ENCODE peak calls at places on chromosomes 5 and 9, in seven cellular contexts. One of them, this sample, is unnamed.

GRCh38 chr9:130444565-130445221 is at the start of gene ASS1:
- DNase-seq in NB4: peak; percentile 89
- DNase-seq in uterus: peak; percentile 74
- DNase-seq in IMR-90: no peak
- DNase-seq in esophagus squamous epithelium: no peak
- DNase-seq in A549: no peak
- DNase-seq in HCT116: no peak
- DNase-seq in this sample: no peak

GRCh38 chr9:120893585-120893857 is 16.5 kb upstream of the PHF19 start:
- DNase-seq in NB4: no peak
- DNase-seq in uterus: no peak
- DNase-seq in IMR-90: peak; percentile 73
- DNase-seq in esophagus squamous epithelium: no peak
- DNase-seq in A549: no peak
- DNase-seq in HCT116: no peak
- DNase-seq in this sample: no peak

GRCh38 chr5:8376478-8376877 is 507.5 kb downstream of the MTRR start:
- DNase-seq in NB4: no peak
- DNase-seq in uterus: no peak
- DNase-seq in IMR-90: no peak
- DNase-seq in esophagus squamous epithelium: no peak
- DNase-seq in A549: no peak
- DNase-seq in HCT116: no peak
- DNase-seq in this sample: no peak

GRCh38 chr5:141866111-141866510 is 12.1 kb downstream of the PCDH1 start:
- DNase-seq in NB4: no peak
- DNase-seq in uterus: no peak
- DNase-seq in IMR-90: no peak
- DNase-seq in esophagus squamous epithelium: no peak
- DNase-seq in A549: no peak
- DNase-seq in HCT116: peak; percentile 78
- DNase-seq in this sample: peak; percentile 70

GRCh38 chr5:140166911-140167310 is 8.1 kb upstream of the CYSTM1 start:
- DNase-seq in NB4: no peak
- DNase-seq in uterus: no peak
- DNase-seq in IMR-90: no peak
- DNase-seq in esophagus squamous epithelium: no peak
- DNase-seq in A549: no peak
- DNase-seq in HCT116: no peak
- DNase-seq in this sample: no peak

GRCh38 chr9:70411141-70411929 is 3.1 kb downstream of the KLF9 start:
- DNase-seq in NB4: peak; percentile 19
- DNase-seq in uterus: peak; percentile 72
- DNase-seq in IMR-90: peak; percentile 75
- DNase-seq in esophagus squamous epithelium: no peak
- DNase-seq in A549: no peak
- DNase-seq in HCT116: no peak
- DNase-seq in this sample: peak; percentile 79

GRCh38 chr5:159442210-159442850 is 112.0 kb upstream of the IL12B start:
- DNase-seq in NB4: peak; percentile 22
- DNase-seq in uterus: no peak
- DNase-seq in IMR-90: peak; percentile 23
- DNase-seq in esophagus squamous epithelium: no peak
- DNase-seq in A549: no peak
- DNase-seq in HCT116: no peak
- DNase-seq in this sample: no peak

GRCh38 chr5:3778000-3778570 is 182.5 kb downstream of the IRX1 start:
- DNase-seq in NB4: peak; percentile 11
- DNase-seq in uterus: no peak
- DNase-seq in IMR-90: no peak
- DNase-seq in esophagus squamous epithelium: no peak
- DNase-seq in A549: no peak
- DNase-seq in HCT116: no peak
- DNase-seq in this sample: no peak

GRCh38 chr9:129273941-129274709 is 96.1 kb upstream of the IER5L start:
- DNase-seq in NB4: peak; percentile 33
- DNase-seq in uterus: no peak
- DNase-seq in IMR-90: no peak
- DNase-seq in esophagus squamous epithelium: no peak
- DNase-seq in A549: no peak
- DNase-seq in HCT116: no peak
- DNase-seq in this sample: peak; percentile 34

GRCh38 chr5:96661101-96661840 is 905 bp upstream of the CAST start:
- DNase-seq in NB4: peak; percentile 59
- DNase-seq in uterus: peak; percentile 29
- DNase-seq in IMR-90: peak; percentile 61
- DNase-seq in esophagus squamous epithelium: no peak
- DNase-seq in A549: peak; percentile 56
- DNase-seq in HCT116: no peak
- DNase-seq in this sample: peak; percentile 78

GRCh38 chr5:44387391-44387790 is 1.8 kb downstream of the FGF10 start:
- DNase-seq in NB4: no peak
- DNase-seq in uterus: no peak
- DNase-seq in IMR-90: no peak
- DNase-seq in esophagus squamous epithelium: no peak
- DNase-seq in A549: no peak
- DNase-seq in HCT116: no peak
- DNase-seq in this sample: no peak

GRCh38 chr5:146820987-146821386 is 57.6 kb downstream of the PPP2R2B start:
- DNase-seq in NB4: no peak
- DNase-seq in uterus: no peak
- DNase-seq in IMR-90: no peak
- DNase-seq in esophagus squamous epithelium: no peak
- DNase-seq in A549: no peak
- DNase-seq in HCT116: no peak
- DNase-seq in this sample: no peak

GRCh38 chr9:70031141-70031545 is 12.5 kb upstream of the MAMDC2 start:
- DNase-seq in NB4: no peak
- DNase-seq in uterus: peak; percentile 36
- DNase-seq in IMR-90: peak; percentile 68
- DNase-seq in esophagus squamous epithelium: no peak
- DNase-seq in A549: no peak
- DNase-seq in HCT116: peak; percentile 65
- DNase-seq in this sample: no peak

GRCh38 chr5:128193676-128194390 is 110.3 kb downstream of the SLC12A2 start:
- DNase-seq in NB4: no peak
- DNase-seq in uterus: no peak
- DNase-seq in IMR-90: no peak
- DNase-seq in esophagus squamous epithelium: no peak
- DNase-seq in A549: no peak
- DNase-seq in HCT116: no peak
- DNase-seq in this sample: no peak

GRCh38 chr5:76542887-76543690 is 80.1 kb downstream of the F2RL2 start:
- DNase-seq in NB4: peak; percentile 89
- DNase-seq in uterus: no peak
- DNase-seq in IMR-90: peak; percentile 18
- DNase-seq in esophagus squamous epithelium: no peak
- DNase-seq in A549: no peak
- DNase-seq in HCT116: no peak
- DNase-seq in this sample: peak; percentile 85

GRCh38 chr9:37281541-37281940 is 141.0 kb upstream of the GRHPR start:
- DNase-seq in NB4: no peak
- DNase-seq in uterus: no peak
- DNase-seq in IMR-90: no peak
- DNase-seq in esophagus squamous epithelium: no peak
- DNase-seq in A549: no peak
- DNase-seq in HCT116: no peak
- DNase-seq in this sample: no peak

GRCh38 chr5:149355688-149356087 is 2.2 kb upstream of the PCYOX1L start:
- DNase-seq in NB4: no peak
- DNase-seq in uterus: no peak
- DNase-seq in IMR-90: no peak
- DNase-seq in esophagus squamous epithelium: no peak
- DNase-seq in A549: no peak
- DNase-seq in HCT116: no peak
- DNase-seq in this sample: no peak

GRCh38 chr5:68288756-68289134 is 73.2 kb downstream of the PIK3R1 start:
- DNase-seq in NB4: no peak
- DNase-seq in uterus: peak; percentile 55
- DNase-seq in IMR-90: no peak
- DNase-seq in esophagus squamous epithelium: no peak
- DNase-seq in A549: no peak
- DNase-seq in HCT116: no peak
- DNase-seq in this sample: no peak

GRCh38 chr5:68286612-68286912 is 71.0 kb downstream of the PIK3R1 start:
- DNase-seq in NB4: no peak
- DNase-seq in uterus: no peak
- DNase-seq in IMR-90: no peak
- DNase-seq in esophagus squamous epithelium: no peak
- DNase-seq in A549: no peak
- DNase-seq in HCT116: no peak
- DNase-seq in this sample: no peak

GRCh38 chr5:68287976-68288755 is 72.6 kb downstream of the PIK3R1 start:
- DNase-seq in NB4: no peak
- DNase-seq in uterus: peak; percentile 66
- DNase-seq in IMR-90: peak; percentile 37
- DNase-seq in esophagus squamous epithelium: no peak
- DNase-seq in A549: peak; percentile 32
- DNase-seq in HCT116: no peak
- DNase-seq in this sample: peak; percentile 91

GRCh38 chr5:68285857-68286611 is 70.5 kb downstream of the PIK3R1 start:
- DNase-seq in NB4: peak; percentile 60
- DNase-seq in uterus: no peak
- DNase-seq in IMR-90: peak; percentile 65
- DNase-seq in esophagus squamous epithelium: no peak
- DNase-seq in A549: peak; percentile 61
- DNase-seq in HCT116: peak; percentile 44
- DNase-seq in this sample: no peak

DNA sequence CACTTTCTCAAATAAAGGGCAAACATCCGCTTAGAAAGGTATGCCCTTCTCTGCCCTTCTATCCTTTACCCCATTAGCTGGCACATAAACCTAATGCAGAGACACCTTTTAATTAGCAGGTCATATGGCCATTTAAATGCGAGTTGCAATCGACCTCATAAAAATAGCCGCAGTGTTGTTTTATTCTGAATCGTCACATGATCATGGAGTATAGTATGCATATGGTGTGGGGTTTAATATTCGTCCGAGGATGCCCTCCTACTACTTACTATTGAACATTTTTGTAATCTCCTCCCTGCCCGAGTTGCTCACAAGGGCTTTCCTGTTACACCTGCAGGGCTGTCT is 72.0 kb downstream of the PIK3R1 start:
- DNase-seq in NB4: no peak
- DNase-seq in uterus: no peak
- DNase-seq in IMR-90: no peak
- DNase-seq in esophagus squamous epithelium: no peak
- DNase-seq in A549: no peak
- DNase-seq in HCT116: no peak
- DNase-seq in this sample: no peak
- H3K4me3 ChIP-seq in NB4: no peak overlapping the region
- H3K4me3 ChIP-seq in uterus: peak overlapping the region; percentile 55
- H3K4me3 ChIP-seq in IMR-90: no peak overlapping the region
- H3K4me3 ChIP-seq in esophagus squamous epithelium: no peak overlapping the region
- H3K4me3 ChIP-seq in A549: no peak overlapping the region
- H3K4me3 ChIP-seq in HCT116: no peak overlapping the region
- H3K4me3 ChIP-seq in this sample: peak overlapping the region; percentile 48

GRCh38 chr9:125436613-125437443 is 175.2 kb downstream of the GAPVD1 start:
- DNase-seq in NB4: no peak
- DNase-seq in uterus: no peak
- DNase-seq in IMR-90: no peak
- DNase-seq in esophagus squamous epithelium: no peak
- DNase-seq in A549: no peak
- DNase-seq in HCT116: no peak
- DNase-seq in this sample: no peak

GRCh38 chr9:125434986-125435775 is 173.6 kb downstream of the GAPVD1 start:
- DNase-seq in NB4: no peak
- DNase-seq in uterus: no peak
- DNase-seq in IMR-90: no peak
- DNase-seq in esophagus squamous epithelium: no peak
- DNase-seq in A549: no peak
- DNase-seq in HCT116: no peak
- DNase-seq in this sample: no peak

GRCh38 chr9:125433461-125434001 is 171.9 kb downstream of the GAPVD1 start:
- DNase-seq in NB4: no peak
- DNase-seq in uterus: no peak
- DNase-seq in IMR-90: no peak
- DNase-seq in esophagus squamous epithelium: no peak
- DNase-seq in A549: no peak
- DNase-seq in HCT116: no peak
- DNase-seq in this sample: no peak

GRCh38 chr9:125437771-125438221 is 176.2 kb downstream of the GAPVD1 start:
- DNase-seq in NB4: no peak
- DNase-seq in uterus: no peak
- DNase-seq in IMR-90: no peak
- DNase-seq in esophagus squamous epithelium: no peak
- DNase-seq in A549: no peak
- DNase-seq in HCT116: no peak
- DNase-seq in this sample: no peak

GRCh38 chr9:125435776-125436612 is 174.4 kb downstream of the GAPVD1 start:
- DNase-seq in NB4: no peak
- DNase-seq in uterus: no peak
- DNase-seq in IMR-90: no peak
- DNase-seq in esophagus squamous epithelium: no peak
- DNase-seq in A549: no peak
- DNase-seq in HCT116: no peak
- DNase-seq in this sample: no peak
- TF ChIP-seq POLR2A in NB4: no peak
- TF ChIP-seq POLR2A in uterus: no peak
- TF ChIP-seq POLR2A in IMR-90: no peak
- TF ChIP-seq POLR2A in esophagus squamous epithelium: no peak
- TF ChIP-seq POLR2A in A549: no peak
- TF ChIP-seq POLR2A in HCT116: no peak
- TF ChIP-seq POLR2A in this sample: no peak

GRCh38 chr9:122020398-122020797 is 72.7 kb downstream of the TTLL11 start:
- DNase-seq in NB4: no peak
- DNase-seq in uterus: no peak
- DNase-seq in IMR-90: peak; percentile 37
- DNase-seq in esophagus squamous epithelium: no peak
- DNase-seq in A549: no peak
- DNase-seq in HCT116: no peak
- DNase-seq in this sample: no peak
- H3K4me3 ChIP-seq in NB4: no peak overlapping the region
- H3K4me3 ChIP-seq in uterus: no peak overlapping the region
- H3K4me3 ChIP-seq in IMR-90: no peak overlapping the region
- H3K4me3 ChIP-seq in esophagus squamous epithelium: no peak overlapping the region
- H3K4me3 ChIP-seq in A549: no peak overlapping the region
- H3K4me3 ChIP-seq in HCT116: no peak overlapping the region
- H3K4me3 ChIP-seq in this sample: no peak overlapping the region

GRCh38 chr9:98255064-98255577 is 328 bp downstream of the TBC1D2 start:
- DNase-seq in NB4: peak; percentile 52
- DNase-seq in uterus: no peak
- DNase-seq in IMR-90: peak; percentile 61
- DNase-seq in esophagus squamous epithelium: no peak
- DNase-seq in A549: peak; percentile 23
- DNase-seq in HCT116: no peak
- DNase-seq in this sample: no peak

GRCh38 chr9:98253563-98253962 is 1.9 kb downstream of the TBC1D2 start:
- DNase-seq in NB4: no peak
- DNase-seq in uterus: no peak
- DNase-seq in IMR-90: no peak
- DNase-seq in esophagus squamous epithelium: no peak
- DNase-seq in A549: no peak
- DNase-seq in HCT116: no peak
- DNase-seq in this sample: no peak

GRCh38 chr9:98255578-98256296 is at the start of gene TBC1D2:
- DNase-seq in NB4: peak; percentile 95
- DNase-seq in uterus: peak; percentile 95
- DNase-seq in IMR-90: peak; percentile 90
- DNase-seq in esophagus squamous epithelium: peak; percentile 81
- DNase-seq in A549: peak; percentile 94
- DNase-seq in HCT116: peak; percentile 89
- DNase-seq in this sample: peak; percentile 99

GRCh38 chr9:98256632-98257218 is 1.3 kb upstream of the TBC1D2 start:
- DNase-seq in NB4: peak; percentile 70
- DNase-seq in uterus: peak; percentile 24
- DNase-seq in IMR-90: no peak
- DNase-seq in esophagus squamous epithelium: no peak
- DNase-seq in A549: no peak
- DNase-seq in HCT116: no peak
- DNase-seq in this sample: no peak

GRCh38 chr9:98254236-98255063 is 999 bp downstream of the TBC1D2 start:
- DNase-seq in NB4: no peak
- DNase-seq in uterus: no peak
- DNase-seq in IMR-90: no peak
- DNase-seq in esophagus squamous epithelium: no peak
- DNase-seq in A549: no peak
- DNase-seq in HCT116: no peak
- DNase-seq in this sample: no peak
- TF ChIP-seq POLR2A in NB4: no peak
- TF ChIP-seq POLR2A in uterus: no peak
- TF ChIP-seq POLR2A in IMR-90: no peak
- TF ChIP-seq POLR2A in esophagus squamous epithelium: no peak
- TF ChIP-seq POLR2A in A549: no peak
- TF ChIP-seq POLR2A in HCT116: no peak
- TF ChIP-seq POLR2A in this sample: no peak